ENCODE peak calls at places on chromosomes 2 and 18, in seven cellular contexts. One of them, this sample, is unnamed.

GRCh38 chr2:56505885-56506284 is 322.1 kb downstream of the CCDC85A start:
- DNase-seq in HCT116: no peak
- DNase-seq in B cell: no peak
- DNase-seq in PC-3: no peak
- DNase-seq in right atrium auricular region: no peak
- DNase-seq in neural progenitor cell: no peak
- DNase-seq in cardiac muscle cell: no peak
- DNase-seq in this sample: no peak

GRCh38 chr2:152400607-152401214 is 65.7 kb downstream of the FMNL2 start:
- DNase-seq in HCT116: no peak
- DNase-seq in B cell: no peak
- DNase-seq in PC-3: no peak
- DNase-seq in right atrium auricular region: no peak
- DNase-seq in neural progenitor cell: no peak
- DNase-seq in cardiac muscle cell: no peak
- DNase-seq in this sample: no peak

GRCh38 chr2:39266139-39266805 is 22.5 kb upstream of the CDKL4 start:
- DNase-seq in HCT116: no peak
- DNase-seq in B cell: peak
- DNase-seq in PC-3: no peak
- DNase-seq in right atrium auricular region: no peak
- DNase-seq in neural progenitor cell: no peak
- DNase-seq in cardiac muscle cell: no peak
- DNase-seq in this sample: no peak

GRCh38 chr18:2547477-2548087 is 23.7 kb downstream of the METTL4 start:
- DNase-seq in HCT116: peak
- DNase-seq in B cell: no peak
- DNase-seq in PC-3: peak
- DNase-seq in right atrium auricular region: no peak
- DNase-seq in neural progenitor cell: peak
- DNase-seq in cardiac muscle cell: peak
- DNase-seq in this sample: no peak

GRCh38 chr2:1588994-1589611 is 155.2 kb downstream of the PXDN start:
- DNase-seq in HCT116: no peak
- DNase-seq in B cell: peak
- DNase-seq in PC-3: no peak
- DNase-seq in right atrium auricular region: no peak
- DNase-seq in neural progenitor cell: peak
- DNase-seq in cardiac muscle cell: peak
- DNase-seq in this sample: no peak

GRCh38 chr2:34419856-34420255 is 820.8 kb upstream of the FAM98A start:
- DNase-seq in HCT116: no peak
- DNase-seq in B cell: no peak
- DNase-seq in PC-3: no peak
- DNase-seq in right atrium auricular region: no peak
- DNase-seq in neural progenitor cell: no peak
- DNase-seq in cardiac muscle cell: no peak
- DNase-seq in this sample: no peak

GRCh38 chr2:9471212-9471611 is 3.1 kb upstream of the IAH1 start:
- DNase-seq in HCT116: no peak
- DNase-seq in B cell: no peak
- DNase-seq in PC-3: no peak
- DNase-seq in right atrium auricular region: no peak
- DNase-seq in neural progenitor cell: no peak
- DNase-seq in cardiac muscle cell: no peak
- DNase-seq in this sample: no peak

GRCh38 chr2:88016948-88017779 is 817 bp upstream of the RNU2-63P start:
- DNase-seq in HCT116: peak
- DNase-seq in B cell: peak
- DNase-seq in PC-3: no peak
- DNase-seq in right atrium auricular region: no peak
- DNase-seq in neural progenitor cell: peak
- DNase-seq in cardiac muscle cell: no peak
- DNase-seq in this sample: no peak

GRCh38 chr2:24334245-24334633 is 26.1 kb downstream of the ITSN2 start:
- DNase-seq in HCT116: no peak
- DNase-seq in B cell: no peak
- DNase-seq in PC-3: peak
- DNase-seq in right atrium auricular region: no peak
- DNase-seq in neural progenitor cell: no peak
- DNase-seq in cardiac muscle cell: peak
- DNase-seq in this sample: no peak

GRCh38 chr2:1321297-1321696 is 92.0 kb upstream of the TPO start:
- DNase-seq in HCT116: no peak
- DNase-seq in B cell: no peak
- DNase-seq in PC-3: no peak
- DNase-seq in right atrium auricular region: no peak
- DNase-seq in neural progenitor cell: no peak
- DNase-seq in cardiac muscle cell: no peak
- DNase-seq in this sample: no peak

GRCh38 chr2:22904126-22904684 is 480.8 kb upstream of the KLHL29 start:
- DNase-seq in HCT116: no peak
- DNase-seq in B cell: no peak
- DNase-seq in PC-3: peak
- DNase-seq in right atrium auricular region: no peak
- DNase-seq in neural progenitor cell: peak
- DNase-seq in cardiac muscle cell: peak
- DNase-seq in this sample: no peak
- TF ChIP-seq CTCF in HCT116: peak
- TF ChIP-seq CTCF in B cell: no peak
- TF ChIP-seq CTCF in PC-3: peak
- TF ChIP-seq CTCF in right atrium auricular region: peak
- TF ChIP-seq CTCF in neural progenitor cell: peak
- TF ChIP-seq CTCF in cardiac muscle cell: peak
- TF ChIP-seq CTCF in this sample: no peak

GRCh38 chr2:232322560-232323327 is 55.8 kb upstream of the ALPP start:
- DNase-seq in HCT116: no peak
- DNase-seq in B cell: no peak
- DNase-seq in PC-3: no peak
- DNase-seq in right atrium auricular region: no peak
- DNase-seq in neural progenitor cell: no peak
- DNase-seq in cardiac muscle cell: no peak
- DNase-seq in this sample: no peak

GRCh38 chr2:232321817-232322559 is 56.6 kb upstream of the ALPP start:
- DNase-seq in HCT116: no peak
- DNase-seq in B cell: no peak
- DNase-seq in PC-3: no peak
- DNase-seq in right atrium auricular region: no peak
- DNase-seq in neural progenitor cell: no peak
- DNase-seq in cardiac muscle cell: no peak
- DNase-seq in this sample: no peak

GRCh38 chr2:232319117-232320037 is 59.2 kb upstream of the ALPP start:
- DNase-seq in HCT116: no peak
- DNase-seq in B cell: no peak
- DNase-seq in PC-3: no peak
- DNase-seq in right atrium auricular region: no peak
- DNase-seq in neural progenitor cell: no peak
- DNase-seq in cardiac muscle cell: no peak
- DNase-seq in this sample: no peak

GRCh38 chr2:232320038-232320790 is 58.3 kb upstream of the ALPP start:
- DNase-seq in HCT116: no peak
- DNase-seq in B cell: no peak
- DNase-seq in PC-3: no peak
- DNase-seq in right atrium auricular region: no peak
- DNase-seq in neural progenitor cell: no peak
- DNase-seq in cardiac muscle cell: peak
- DNase-seq in this sample: no peak

DNA sequence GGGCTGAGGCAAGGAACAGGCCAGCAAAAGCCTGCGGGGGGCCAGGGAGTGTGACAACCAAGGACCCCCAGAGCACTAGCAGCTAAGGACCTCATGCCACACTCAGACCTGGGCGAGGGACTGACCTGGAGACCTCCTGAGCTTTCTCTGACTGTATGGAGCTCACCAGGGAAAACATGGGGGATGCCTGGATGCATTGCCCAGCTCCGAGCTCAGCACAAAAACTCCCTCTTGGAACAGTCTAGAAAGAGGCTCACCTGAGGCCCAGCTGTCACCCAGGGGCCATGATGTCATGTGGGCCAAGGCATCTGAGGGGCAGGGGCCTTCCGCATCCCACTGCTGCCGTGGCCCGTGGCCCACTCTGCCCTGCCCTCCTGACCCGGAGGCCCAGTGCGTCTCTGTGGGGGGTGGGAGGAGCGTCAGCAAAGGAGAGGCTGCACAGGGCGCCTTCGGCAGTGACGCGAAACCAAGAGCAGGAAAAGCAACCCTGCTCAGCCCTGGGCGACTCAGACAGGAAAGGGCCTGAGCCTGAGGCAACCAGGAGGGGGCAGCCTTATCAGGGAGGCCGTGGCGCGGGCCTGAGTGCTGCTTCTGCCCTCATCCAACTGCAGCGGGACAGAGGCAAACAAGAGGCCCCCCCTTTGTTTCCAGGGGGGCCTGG is 57.3 kb upstream of the ALPP start:
- DNase-seq in HCT116: no peak
- DNase-seq in B cell: no peak
- DNase-seq in PC-3: no peak
- DNase-seq in right atrium auricular region: no peak
- DNase-seq in neural progenitor cell: peak
- DNase-seq in cardiac muscle cell: no peak
- DNase-seq in this sample: peak
- TF ChIP-seq CTCF in HCT116: peak
- TF ChIP-seq CTCF in B cell: no peak
- TF ChIP-seq CTCF in PC-3: peak
- TF ChIP-seq CTCF in right atrium auricular region: no peak
- TF ChIP-seq CTCF in neural progenitor cell: peak
- TF ChIP-seq CTCF in cardiac muscle cell: no peak
- TF ChIP-seq CTCF in this sample: no peak

GRCh38 chr2:176213406-176213805 is 24.9 kb downstream of the HOXD1 start:
- DNase-seq in HCT116: no peak
- DNase-seq in B cell: no peak
- DNase-seq in PC-3: no peak
- DNase-seq in right atrium auricular region: no peak
- DNase-seq in neural progenitor cell: no peak
- DNase-seq in cardiac muscle cell: no peak
- DNase-seq in this sample: no peak

GRCh38 chr2:176206677-176207076 is 18.2 kb downstream of the HOXD1 start:
- DNase-seq in HCT116: no peak
- DNase-seq in B cell: no peak
- DNase-seq in PC-3: no peak
- DNase-seq in right atrium auricular region: no peak
- DNase-seq in neural progenitor cell: no peak
- DNase-seq in cardiac muscle cell: no peak
- DNase-seq in this sample: no peak

GRCh38 chr2:176211110-176211509 is 22.6 kb downstream of the HOXD1 start:
- DNase-seq in HCT116: no peak
- DNase-seq in B cell: no peak
- DNase-seq in PC-3: no peak
- DNase-seq in right atrium auricular region: no peak
- DNase-seq in neural progenitor cell: no peak
- DNase-seq in cardiac muscle cell: no peak
- DNase-seq in this sample: no peak

DNA sequence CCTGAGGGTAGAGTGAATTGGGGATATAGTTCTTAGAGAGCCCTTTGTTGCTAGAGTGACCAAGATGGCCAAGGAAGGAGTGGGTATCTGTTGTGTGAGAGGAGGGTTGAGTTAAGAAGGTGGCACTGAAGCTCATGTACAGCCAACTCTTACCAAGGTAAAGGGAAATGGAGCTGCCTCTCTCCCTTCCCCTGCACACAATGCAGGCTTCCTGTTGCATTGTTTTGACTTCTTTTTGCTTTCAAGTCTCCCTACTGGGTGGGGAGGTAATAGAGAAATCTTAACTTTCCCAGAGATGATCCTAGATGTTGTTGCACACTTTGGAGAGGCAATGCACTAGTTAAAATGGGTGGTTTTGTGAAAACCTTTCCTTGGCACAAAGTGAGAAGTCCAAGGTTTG is 23.8 kb downstream of the HOXD1 start:
- DNase-seq in HCT116: no peak
- DNase-seq in B cell: no peak
- DNase-seq in PC-3: no peak
- DNase-seq in right atrium auricular region: no peak
- DNase-seq in neural progenitor cell: no peak
- DNase-seq in cardiac muscle cell: no peak
- DNase-seq in this sample: no peak
- TF ChIP-seq CTCF in HCT116: no peak
- TF ChIP-seq CTCF in B cell: no peak
- TF ChIP-seq CTCF in PC-3: no peak
- TF ChIP-seq CTCF in right atrium auricular region: no peak
- TF ChIP-seq CTCF in neural progenitor cell: no peak
- TF ChIP-seq CTCF in cardiac muscle cell: no peak
- TF ChIP-seq CTCF in this sample: no peak

GRCh38 chr2:96530144-96530430 is 6.5 kb upstream of the ARID5A start:
- DNase-seq in HCT116: no peak
- DNase-seq in B cell: no peak
- DNase-seq in PC-3: no peak
- DNase-seq in right atrium auricular region: no peak
- DNase-seq in neural progenitor cell: no peak
- DNase-seq in cardiac muscle cell: no peak
- DNase-seq in this sample: no peak

GRCh38 chr2:96529376-96530143 is 7.0 kb upstream of the ARID5A start:
- DNase-seq in HCT116: no peak
- DNase-seq in B cell: no peak
- DNase-seq in PC-3: no peak
- DNase-seq in right atrium auricular region: no peak
- DNase-seq in neural progenitor cell: no peak
- DNase-seq in cardiac muscle cell: no peak
- DNase-seq in this sample: no peak

GRCh38 chr2:96527990-96528679 is 8.4 kb upstream of the ARID5A start:
- DNase-seq in HCT116: no peak
- DNase-seq in B cell: no peak
- DNase-seq in PC-3: no peak
- DNase-seq in right atrium auricular region: peak
- DNase-seq in neural progenitor cell: no peak
- DNase-seq in cardiac muscle cell: peak
- DNase-seq in this sample: no peak

GRCh38 chr2:96527052-96527964 is 9.2 kb upstream of the ARID5A start:
- DNase-seq in HCT116: no peak
- DNase-seq in B cell: peak
- DNase-seq in PC-3: no peak
- DNase-seq in right atrium auricular region: no peak
- DNase-seq in neural progenitor cell: peak
- DNase-seq in cardiac muscle cell: peak
- DNase-seq in this sample: peak

GRCh38 chr2:96528680-96529375 is 7.7 kb upstream of the ARID5A start:
- DNase-seq in HCT116: no peak
- DNase-seq in B cell: no peak
- DNase-seq in PC-3: no peak
- DNase-seq in right atrium auricular region: no peak
- DNase-seq in neural progenitor cell: no peak
- DNase-seq in cardiac muscle cell: peak
- DNase-seq in this sample: no peak
- TF ChIP-seq CTCF in HCT116: no peak
- TF ChIP-seq CTCF in B cell: no peak
- TF ChIP-seq CTCF in PC-3: no peak
- TF ChIP-seq CTCF in right atrium auricular region: no peak
- TF ChIP-seq CTCF in neural progenitor cell: no peak
- TF ChIP-seq CTCF in cardiac muscle cell: peak
- TF ChIP-seq CTCF in this sample: no peak